ENCODE peak calls at places on chromosomes 5 and 9, in eight cellular contexts. F is NT2/D1, N is prostate gland, D is left ventricle myocardium inferior, H is upper lobe of right lung, Q is OCI-LY7, B is HepG2, K is colonic mucosa. V is an unnamed sample.

GRCh38 chr5:160930361-160930760 is 78.3 kb upstream of the ATP10B start:
- DNase-seq in F (peak; percentile 46), N (no peak), D (no peak), H (no peak), Q (no peak), B (no peak), K (no peak), V (peak; percentile 10)

GRCh38 chr9:136902259-136902821 is 16.0 kb downstream of the TRAF2 start:
- DNase-seq in F (no peak), N (peak; percentile 85), D (peak; percentile 67), H (peak; percentile 86), Q (no peak), B (no peak), K (peak; percentile 95), V (peak; percentile 97)

GRCh38 chr9:92313624-92314012 is 11.5 kb downstream of the NOL8 start:
- DNase-seq in F (no peak), N (no peak), D (no peak), H (no peak), Q (no peak), B (no peak), K (no peak), V (no peak)

GRCh38 chr9:91536211-91536691 is 112.6 kb upstream of the NFIL3 start:
- DNase-seq in F (no peak), N (peak; percentile 12), D (no peak), H (no peak), Q (no peak), B (peak; percentile 41), K (peak; percentile 63), V (no peak)

GRCh38 chr5:1832511-1833250 is 31.5 kb downstream of the NDUFS6 start:
- DNase-seq in F (no peak), N (no peak), D (peak; percentile 30), H (peak; percentile 55), Q (peak; percentile 5), B (no peak), K (no peak), V (no peak)

GRCh38 chr5:150640311-150641005 is at the start of gene SYNPO:
- DNase-seq in F (no peak), N (peak; percentile 45), D (peak; percentile 76), H (peak; percentile 85), Q (no peak), B (peak; percentile 25), K (peak; percentile 51), V (peak; percentile 26)

GRCh38 chr5:16856531-16856930 is 79.6 kb downstream of the MYO10 start:
- DNase-seq in F (no peak), N (no peak), D (no peak), H (no peak), Q (no peak), B (no peak), K (no peak), V (peak; percentile 53)

GRCh38 chr9:23563497-23563896 is 262.5 kb downstream of the ELAVL2 start:
- DNase-seq in F (no peak), N (no peak), D (no peak), H (no peak), Q (no peak), B (no peak), K (no peak), V (no peak)

GRCh38 chr5:169162407-169162806 is 138.5 kb downstream of the SLIT3 start:
- DNase-seq in F (no peak), N (no peak), D (no peak), H (no peak), Q (no peak), B (no peak), K (no peak), V (no peak)

GRCh38 chr9:81411961-81412360 is 277.4 kb downstream of the TLE1 start:
- DNase-seq in F (no peak), N (no peak), D (no peak), H (no peak), Q (no peak), B (no peak), K (no peak), V (no peak)

GRCh38 chr9:86485359-86485758 is 131.1 kb upstream of the TUT7 start:
- DNase-seq in F (no peak), N (no peak), D (no peak), H (no peak), Q (no peak), B (no peak), K (no peak), V (no peak)

GRCh38 chr9:123368481-123369153 is 12.6 kb downstream of the CRB2 start:
- DNase-seq in F (no peak), N (no peak), D (no peak), H (no peak), Q (no peak), B (no peak), K (no peak), V (no peak)
- H3K36me3 ChIP-seq in F (peaks cover 23% of the 10 kb centered on the region), N (no peaks in the 10 kb centered on the region), D (no peaks in the 10 kb centered on the region), H (no peaks in the 10 kb centered on the region), Q (no peaks in the 10 kb centered on the region), B (no peaks in the 10 kb centered on the region), K (no peaks in the 10 kb centered on the region), V (no peaks in the 10 kb centered on the region)

GRCh38 chr9:135029871-135030710 is 57.4 kb upstream of the OLFM1 start:
- DNase-seq in F (no peak), N (no peak), D (no peak), H (peak; percentile 50), Q (no peak), B (no peak), K (no peak), V (no peak)
- H3K36me3 ChIP-seq in F (no peaks in the 10 kb centered on the region), N (no peaks in the 10 kb centered on the region), D (no peaks in the 10 kb centered on the region), H (no peaks in the 10 kb centered on the region), Q (no peaks in the 10 kb centered on the region), B (no peaks in the 10 kb centered on the region), K (no peaks in the 10 kb centered on the region), V (no peaks in the 10 kb centered on the region)

GRCh38 chr9:28409919-28410318 is 836.6 kb upstream of the C9orf72 start:
- DNase-seq in F (no peak), N (no peak), D (no peak), H (no peak), Q (no peak), B (no peak), K (no peak), V (no peak)
- H3K36me3 ChIP-seq in F (no peaks in the 10 kb centered on the region), N (no peaks in the 10 kb centered on the region), D (no peaks in the 10 kb centered on the region), H (no peaks in the 10 kb centered on the region), Q (no peaks in the 10 kb centered on the region), B (no peaks in the 10 kb centered on the region), K (no peaks in the 10 kb centered on the region), V (no peaks in the 10 kb centered on the region)

GRCh38 chr9:131432597-131433301 is 38.9 kb downstream of the PRRC2B start:
- DNase-seq in F (no peak), N (no peak), D (no peak), H (peak; percentile 39), Q (no peak), B (no peak), K (no peak), V (no peak)
- H3K36me3 ChIP-seq in F (peaks cover 72% of the 10 kb centered on the region), N (no peaks in the 10 kb centered on the region), D (peaks cover 49% of the 10 kb centered on the region), H (peaks cover 60% of the 10 kb centered on the region), Q (peaks cover 80% of the 10 kb centered on the region), B (peaks cover 30% of the 10 kb centered on the region), K (peaks cover 23% of the 10 kb centered on the region), V (peaks cover 41% of the 10 kb centered on the region)

DNA sequence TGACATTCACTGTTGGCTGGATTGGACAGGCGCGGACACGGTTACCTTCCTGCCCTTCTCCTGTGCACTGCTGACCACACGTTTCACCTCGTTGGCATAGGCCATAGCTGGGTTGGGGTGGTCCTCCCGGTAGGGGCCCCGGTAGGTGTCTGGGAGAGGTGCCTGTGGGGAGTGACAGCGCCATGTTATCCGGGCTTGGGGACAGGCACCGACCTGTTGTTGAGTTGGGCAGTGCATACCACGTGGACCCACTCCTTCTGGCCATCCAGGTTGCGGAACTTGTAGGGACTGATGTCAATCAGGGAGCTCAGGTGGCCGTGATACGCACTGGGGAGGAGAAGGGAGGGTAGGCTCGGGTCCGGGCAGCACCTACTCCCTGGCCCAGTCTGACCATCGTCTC is 8.2 kb downstream of the PHYKPL start:
- DNase-seq in F (no peak), N (no peak), D (peak; percentile 9), H (no peak), Q (no peak), B (no peak), K (no peak), V (no peak)
- H3K36me3 ChIP-seq in F (peaks cover 81% of the 10 kb centered on the region), N (peaks cover 4% of the 10 kb centered on the region), D (peaks cover 78% of the 10 kb centered on the region), H (peaks cover 68% of the 10 kb centered on the region), Q (peaks cover 96% of the 10 kb centered on the region), B (peaks cover 11% of the 10 kb centered on the region), K (no peaks in the 10 kb centered on the region), V (peaks cover 10% of the 10 kb centered on the region)